ENCODE peak calls at places on chromosomes 13 and 19, in seven cellular contexts. Q, V, W, J, N, U and X are unnamed samples. For H3K9me3, the result is how much of the 10 kb centered on the place peaks cover.

GRCh38 chr19:58581227-58582141 is 8.3 kb upstream of the MZF1 start:
- DNase-seq in Q (no peak), V (peak), W (peak), J (peak), N (peak), U (peak), X (peak)

GRCh38 chr13:110380359-110381028 is 73.4 kb downstream of the COL4A2 start:
- DNase-seq in Q (no peak), V (no peak), W (no peak), J (no peak), N (no peak), U (no peak), X (no peak)

GRCh38 chr13:35699181-35699580 is 222.7 kb upstream of the MAB21L1 start:
- DNase-seq in Q (no peak), V (no peak), W (no peak), J (no peak), N (no peak), U (no peak), X (no peak)

GRCh38 chr13:75250526-75251183 is 231.3 kb downstream of the TBC1D4 start:
- DNase-seq in Q (no peak), V (no peak), W (no peak), J (no peak), N (no peak), U (peak), X (no peak)

GRCh38 chr13:94968040-94968756 is 255.9 kb upstream of the SOX21 start:
- DNase-seq in Q (peak), V (no peak), W (no peak), J (no peak), N (peak), U (no peak), X (no peak)

GRCh38 chr19:5259750-5260149 is 80.9 kb downstream of the PTPRS start:
- DNase-seq in Q (no peak), V (no peak), W (no peak), J (no peak), N (no peak), U (no peak), X (no peak)

GRCh38 chr19:23917856-23918255 is 3.2 kb downstream of the ZNF726 start:
- DNase-seq in Q (no peak), V (no peak), W (no peak), J (no peak), N (no peak), U (no peak), X (peak)

GRCh38 chr19:31352782-31353651 is 3.8 kb upstream of the TSHZ3 start:
- DNase-seq in Q (no peak), V (no peak), W (no peak), J (no peak), N (no peak), U (no peak), X (no peak)

GRCh38 chr13:114106526-114106925 is 25.9 kb downstream of the RASA3 start:
- DNase-seq in Q (no peak), V (no peak), W (peak), J (no peak), N (no peak), U (no peak), X (no peak)

GRCh38 chr13:23254506-23254905 is 73.7 kb downstream of the SGCG start:
- DNase-seq in Q (no peak), V (no peak), W (no peak), J (no peak), N (no peak), U (no peak), X (no peak)

GRCh38 chr13:98320561-98321105 is 143.6 kb upstream of the RNF113B start:
- DNase-seq in Q (no peak), V (no peak), W (no peak), J (no peak), N (no peak), U (no peak), X (no peak)

GRCh38 chr19:48897181-48897580 is 1.4 kb downstream of the TULP2 start:
- DNase-seq in Q (no peak), V (no peak), W (no peak), J (no peak), N (no peak), U (no peak), X (no peak)

GRCh38 chr13:97491452-97491851 is 57.5 kb downstream of the RAP2A start:
- DNase-seq in Q (no peak), V (no peak), W (no peak), J (no peak), N (no peak), U (no peak), X (no peak)

GRCh38 chr13:26710166-26710565 is 50.4 kb downstream of the GPR12 start:
- DNase-seq in Q (no peak), V (no peak), W (no peak), J (no peak), N (no peak), U (no peak), X (no peak)

GRCh38 chr19:8363803-8364771 is at the start of gene ANGPTL4:
- DNase-seq in Q (peak), V (peak), W (peak), J (peak), N (peak), U (no peak), X (peak)

GRCh38 chr19:51064534-51065220 is at the start of gene KLK13:
- DNase-seq in Q (no peak), V (peak), W (no peak), J (peak), N (no peak), U (no peak), X (peak)

GRCh38 chr13:65872448-65872847 is 1357.7 kb downstream of the PCDH9 start:
- DNase-seq in Q (no peak), V (no peak), W (no peak), J (no peak), N (no peak), U (no peak), X (no peak)

GRCh38 chr19:36225219-36225892 is 10.4 kb downstream of the ZNF146 start:
- DNase-seq in Q (no peak), V (no peak), W (no peak), J (no peak), N (no peak), U (peak), X (no peak)

GRCh38 chr13:104841110-104841509 is 1694.4 kb downstream of the EFNB2 start:
- DNase-seq in Q (no peak), V (no peak), W (no peak), J (no peak), N (no peak), U (no peak), X (no peak)

GRCh38 chr19:35264281-35265125 is 4.3 kb upstream of the USF2 start:
- DNase-seq in Q (no peak), V (no peak), W (peak), J (peak), N (peak), U (no peak), X (no peak)

GRCh38 chr19:38596057-38596981 is 21.4 kb downstream of the MAP4K1 start:
- DNase-seq in Q (peak), V (no peak), W (no peak), J (peak), N (peak), U (no peak), X (peak)

GRCh38 chr19:38180071-38180470 is 44.0 kb downstream of the DPF1 start:
- DNase-seq in Q (no peak), V (no peak), W (no peak), J (no peak), N (no peak), U (no peak), X (no peak)

GRCh38 chr13:97313481-97313880 is 91.3 kb downstream of the MBNL2 start:
- DNase-seq in Q (no peak), V (no peak), W (no peak), J (no peak), N (no peak), U (no peak), X (no peak)

GRCh38 chr13:99977912-99978780 is 3.4 kb upstream of the ZIC2 start:
- DNase-seq in Q (no peak), V (no peak), W (no peak), J (no peak), N (no peak), U (no peak), X (no peak)

GRCh38 chr13:109586509-109587346 is 199.7 kb downstream of the IRS2 start:
- DNase-seq in Q (no peak), V (no peak), W (no peak), J (peak), N (no peak), U (no peak), X (no peak)

GRCh38 chr19:33458171-33458633 is 63.4 kb downstream of the PEPD start:
- DNase-seq in Q (no peak), V (no peak), W (peak), J (no peak), N (no peak), U (no peak), X (no peak)

GRCh38 chr13:38372818-38373217 is 23.2 kb downstream of the UFM1 start:
- DNase-seq in Q (no peak), V (no peak), W (peak), J (no peak), N (no peak), U (no peak), X (no peak)

GRCh38 chr19:46192990-46193650 is 36.4 kb upstream of the IGFL1 start:
- DNase-seq in Q (peak), V (no peak), W (peak), J (no peak), N (no peak), U (no peak), X (no peak)

GRCh38 chr19:15869109-15869555 is 28.7 kb downstream of the CYP4F2 start:
- DNase-seq in Q (peak), V (no peak), W (no peak), J (peak), N (peak), U (no peak), X (peak)

GRCh38 chr19:1383014-1383310 is 745 bp upstream of the NDUFS7 start:
- DNase-seq in Q (no peak), V (no peak), W (no peak), J (no peak), N (no peak), U (no peak), X (no peak)

GRCh38 chr19:1811942-1812425 is at the start of gene ATP8B3:
- DNase-seq in Q (no peak), V (no peak), W (no peak), J (peak), N (no peak), U (no peak), X (no peak)

GRCh38 chr13:44732503-44733098 is 156.5 kb upstream of the TSC22D1 start:
- DNase-seq in Q (no peak), V (no peak), W (no peak), J (peak), N (no peak), U (no peak), X (no peak)

GRCh38 chr13:30193279-30194234 is 113.8 kb downstream of the KATNAL1 start:
- DNase-seq in Q (no peak), V (no peak), W (no peak), J (no peak), N (no peak), U (no peak), X (no peak)

GRCh38 chr19:45643024-45643926 is 4.1 kb upstream of the EML2 start:
- DNase-seq in Q (peak), V (peak), W (peak), J (peak), N (peak), U (peak), X (peak)

GRCh38 chr13:41196620-41197019 is 2.3 kb upstream of the KBTBD7 start:
- DNase-seq in Q (no peak), V (no peak), W (no peak), J (no peak), N (no peak), U (no peak), X (no peak)

GRCh38 chr13:110338441-110339101 is 31.5 kb downstream of the COL4A2 start:
- DNase-seq in Q (no peak), V (peak), W (no peak), J (no peak), N (no peak), U (no peak), X (no peak)

GRCh38 chr19:29015569-29015968 is 197.4 kb downstream of the UQCRFS1 start:
- DNase-seq in Q (no peak), V (no peak), W (no peak), J (no peak), N (no peak), U (no peak), X (no peak)

GRCh38 chr13:24670927-24671326 is 9.3 kb upstream of the ATP12A start:
- DNase-seq in Q (no peak), V (no peak), W (no peak), J (no peak), N (peak), U (no peak), X (no peak)

GRCh38 chr19:45971260-45971902 is 2.3 kb downstream of the NOVA2 start:
- DNase-seq in Q (no peak), V (peak), W (no peak), J (no peak), N (no peak), U (no peak), X (peak)

GRCh38 chr13:105465251-105465650 is 1070.2 kb downstream of the EFNB2 start:
- DNase-seq in Q (no peak), V (no peak), W (no peak), J (no peak), N (no peak), U (no peak), X (no peak)

DNA sequence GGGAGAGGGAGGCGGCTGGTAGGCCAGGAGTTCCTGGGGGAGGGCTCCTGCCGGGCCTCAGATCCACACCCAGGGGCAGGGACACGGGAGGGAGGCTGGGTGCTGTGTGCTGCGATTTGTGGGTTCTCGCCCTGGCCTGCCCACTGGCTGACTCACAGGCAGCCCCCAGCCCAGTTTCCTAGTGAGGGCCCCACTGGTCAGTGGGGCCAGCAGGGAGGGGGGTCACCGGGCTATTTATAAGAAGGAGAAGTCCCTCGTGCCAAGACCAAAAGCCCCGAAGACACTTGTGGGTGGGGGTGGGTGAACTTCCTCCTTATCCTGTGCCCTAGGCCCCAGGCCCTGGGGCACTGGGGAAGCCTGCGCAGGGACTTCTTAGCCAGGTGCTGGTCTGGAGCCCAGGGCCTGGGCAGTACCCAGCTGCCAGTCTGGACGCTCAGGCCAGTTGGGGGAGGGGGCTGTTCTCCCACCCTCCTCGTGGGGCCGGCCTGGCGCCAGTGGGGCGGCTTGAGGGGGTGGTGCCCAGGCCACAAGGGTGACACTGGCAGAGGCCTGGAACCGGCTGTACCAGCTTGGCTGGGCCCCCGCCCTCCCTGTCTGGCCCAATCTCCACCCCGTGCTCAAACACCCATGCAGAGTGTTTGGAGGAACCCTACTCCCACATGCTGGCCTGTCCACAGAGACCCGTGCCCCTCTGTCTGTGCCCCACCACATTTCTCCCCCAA is 5.0 kb upstream of the JUNB start:
- DNase-seq in Q (no peak), V (peak), W (peak), J (peak), N (no peak), U (no peak), X (peak)
- H3K4me3 ChIP-seq in Q (no peak), V (no peak), W (peak), J (no peak), N (no peak), U (no peak), X (no peak)

DNA sequence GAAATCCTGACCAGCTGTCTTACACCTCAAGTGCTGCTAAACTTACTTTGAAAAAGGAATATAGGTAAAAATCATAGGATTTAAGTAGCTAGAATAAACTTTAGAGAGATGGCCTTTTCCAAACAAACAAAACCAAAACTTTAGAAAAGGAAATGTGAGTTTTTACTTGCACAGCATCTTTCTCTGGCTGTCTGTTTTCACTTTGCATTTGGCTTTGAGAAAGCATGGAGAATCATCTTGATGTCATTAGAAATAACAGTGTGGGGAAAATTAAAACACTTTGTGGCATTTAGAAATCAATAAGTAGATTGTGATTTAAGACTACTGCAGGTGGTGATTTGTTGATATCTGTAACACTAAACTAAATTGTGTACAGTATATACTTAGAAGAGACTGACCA is 6.0 kb downstream of the WDFY2 start:
- DNase-seq in Q (no peak), V (no peak), W (no peak), J (no peak), N (no peak), U (no peak), X (no peak)
- TF ChIP-seq CTCF in Q (no peak), V (no peak), W (no peak), J (no peak), N (no peak), U (no peak), X (no peak)

DNA sequence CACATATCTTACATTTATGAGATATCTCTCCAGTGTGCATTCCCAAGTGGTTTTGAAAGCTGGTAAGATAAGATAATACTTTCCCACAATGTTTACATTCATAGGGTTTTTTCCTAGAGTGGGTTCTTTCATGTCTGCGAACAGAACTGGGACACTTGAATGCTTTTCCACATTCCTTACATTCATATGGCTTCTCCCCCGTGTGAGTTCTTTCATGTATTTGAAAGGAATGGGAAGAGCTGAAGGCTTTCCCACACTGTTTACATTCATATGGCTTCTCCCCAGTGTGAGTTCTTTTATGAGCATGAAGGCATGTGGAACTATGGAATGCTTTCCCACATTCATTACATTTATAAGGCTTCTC is 19.7 kb downstream of the ZNF433 start:
- DNase-seq in Q (no peak), V (no peak), W (no peak), J (no peak), N (no peak), U (no peak), X (no peak)
- H3K9me3 ChIP-seq in Q (under half), V (half or more), W (half or more), J (half or more), N (under half), U (half or more), X (under half)

DNA sequence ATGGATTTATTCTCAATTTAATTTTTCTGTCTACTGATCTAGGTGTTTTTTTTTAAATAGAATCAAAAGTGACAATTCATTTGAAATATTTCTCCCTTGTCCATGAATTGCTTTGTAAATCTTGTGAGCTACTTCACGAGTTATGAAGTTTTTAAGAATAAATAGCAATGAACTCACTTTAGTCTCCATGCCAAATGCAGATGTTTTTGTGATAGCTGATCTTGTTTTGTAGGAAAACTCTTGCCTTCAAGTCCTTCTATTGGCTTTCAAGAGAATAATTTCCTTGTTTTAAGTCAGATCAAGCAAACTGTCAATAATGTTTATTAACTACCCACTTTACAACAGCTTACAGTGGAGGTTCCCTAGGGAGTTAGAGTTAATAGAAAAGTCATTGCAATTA is 99.8 kb downstream of the ITGBL1 start:
- DNase-seq in Q (no peak), V (no peak), W (no peak), J (no peak), N (no peak), U (no peak), X (no peak)
- H3K4me3 ChIP-seq in Q (no peak), V (no peak), W (no peak), J (no peak), N (no peak), U (no peak), X (no peak)

DNA sequence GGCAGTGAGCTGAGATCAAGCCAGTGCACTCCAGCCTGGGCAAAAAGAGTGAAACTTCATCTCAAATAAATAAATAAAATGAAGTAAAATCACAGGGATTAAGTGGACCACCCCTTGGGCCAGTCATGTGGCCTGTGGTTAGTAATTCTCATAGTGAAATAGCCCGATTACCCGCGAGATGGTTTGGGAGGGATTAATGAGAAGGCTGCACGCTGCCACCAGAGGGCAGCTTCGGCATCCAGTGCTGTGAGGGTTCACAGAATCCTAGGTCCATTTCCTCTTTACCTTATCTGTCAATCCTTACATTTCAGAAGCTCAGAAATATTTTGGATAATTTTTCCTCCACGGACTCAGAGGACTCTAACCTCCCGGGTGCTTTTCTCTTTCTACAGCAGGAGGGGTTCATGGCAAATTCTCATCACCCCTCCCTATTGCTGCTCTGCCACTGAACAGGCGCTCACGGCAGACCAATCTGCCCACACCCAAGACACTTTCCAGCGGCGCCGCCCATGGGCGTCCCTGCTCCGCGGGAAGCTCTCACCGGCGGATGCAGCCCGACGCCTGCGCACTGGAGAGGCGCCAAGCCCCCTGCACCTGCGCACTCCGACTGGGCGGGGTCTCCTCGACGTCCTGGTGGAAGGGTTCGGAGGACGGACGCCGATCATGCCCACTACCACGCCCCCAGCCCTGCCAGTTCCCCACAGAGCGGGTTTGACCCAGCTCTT is 11.0 kb downstream of the ZNF835 start:
- DNase-seq in Q (no peak), V (peak), W (no peak), J (no peak), N (no peak), U (no peak), X (no peak)
- TF ChIP-seq CTCF in Q (peak), V (peak), W (no peak), J (no peak), N (peak), U (no peak), X (no peak)